ENCODE peak calls at places on chromosomes 4 and X, in ten cellular contexts. Y is small intestine; E is A549; C is aorta; V is neuronal stem cell; D is naive thymus-derived CD4-positive, alpha-beta T cell; P is A673; A is cardiac muscle cell; G is mesenchymal stem cell; T is pancreas. K is an unnamed sample.

GRCh38 chrX:40646489-40647306 is 663 bp downstream of the CXorf38 start:
- DNase-seq in V (peak; percentile 15), D (no peak), T (peak; percentile 55), A (peak; percentile 20), G (peak; percentile 31), P (no peak), C (peak; percentile 65), Y (peak; percentile 31), E (peak; percentile 18), K (peak; percentile 33)

GRCh38 chrX:34918856-34919255 is 23.7 kb upstream of the FAM47B start:
- DNase-seq in Y (peak; percentile 0), G (peak; percentile 67), E (peak; percentile 29), C (no peak), V (peak; percentile 11), T (no peak), P (peak; percentile 82), D (no peak), A (peak; percentile 67), K (no peak)

GRCh38 chr4:139416073-139416673 is 37.7 kb upstream of the RAB33B start:
- DNase-seq in A (peak; percentile 77), C (no peak), Y (peak; percentile 31), V (no peak), E (no peak), D (peak; percentile 45), G (peak; percentile 51), P (peak; percentile 60), T (no peak), K (peak; percentile 67)

GRCh38 chrX:103446665-103447302 is 70.4 kb downstream of the BEX3 start:
- DNase-seq in G (no peak), D (no peak), T (no peak), Y (no peak), E (no peak), C (no peak), P (no peak), A (peak; percentile 36), V (no peak), K (no peak)

GRCh38 chrX:23797371-23798128 is 14.6 kb downstream of the SAT1 start:
- DNase-seq in D (no peak), T (no peak), E (no peak), Y (no peak), G (no peak), C (no peak), P (no peak), A (no peak), V (no peak), K (no peak)

GRCh38 chrX:110374544-110374943 is 15.9 kb downstream of the RTL9 start:
- DNase-seq in E (no peak), C (no peak), A (no peak), V (no peak), Y (peak; percentile 15), G (no peak), D (no peak), P (no peak), T (no peak), K (no peak)

GRCh38 chrX:47809065-47809788 is 27.5 kb upstream of the ZNF81 start:
- DNase-seq in E (no peak), P (no peak), G (no peak), Y (no peak), C (no peak), T (no peak), A (no peak), D (no peak), V (no peak), K (no peak)

GRCh38 chr4:186037692-186038658 is 31.0 kb upstream of the TLR3 start:
- DNase-seq in D (peak; percentile 15), G (peak; percentile 73), C (no peak), V (peak; percentile 82), T (peak; percentile 72), Y (peak; percentile 76), E (peak; percentile 26), P (peak; percentile 74), A (peak; percentile 91), K (peak; percentile 73)

GRCh38 chr4:59759082-59759825 is 1440.9 kb upstream of the ADGRL3 start:
- DNase-seq in P (no peak), Y (no peak), C (no peak), E (no peak), T (no peak), V (no peak), A (no peak), D (no peak), G (no peak), K (no peak)

GRCh38 chrX:50736651-50737050 is 77.3 kb downstream of the SHROOM4 start:
- DNase-seq in D (no peak), P (no peak), T (no peak), A (no peak), G (no peak), V (no peak), C (no peak), Y (no peak), E (no peak), K (no peak)

GRCh38 chr4:1252928-1253492 is 4.1 kb upstream of the CTBP1 start:
- DNase-seq in V (no peak), E (no peak), Y (no peak), C (no peak), A (no peak), T (no peak), G (no peak), D (no peak), P (no peak), K (no peak)
- H3K9me3 ChIP-seq in V (peaks cover 37% of the 10 kb centered on the region), E (peaks cover 58% of the 10 kb centered on the region), Y (no peaks in the 10 kb centered on the region), C (peaks cover 6% of the 10 kb centered on the region), A (no peaks in the 10 kb centered on the region), T (no peaks in the 10 kb centered on the region), G (peaks cover 30% of the 10 kb centered on the region), D (no peaks in the 10 kb centered on the region), P (peaks cover 57% of the 10 kb centered on the region), K (peaks cover 25% of the 10 kb centered on the region)

DNA sequence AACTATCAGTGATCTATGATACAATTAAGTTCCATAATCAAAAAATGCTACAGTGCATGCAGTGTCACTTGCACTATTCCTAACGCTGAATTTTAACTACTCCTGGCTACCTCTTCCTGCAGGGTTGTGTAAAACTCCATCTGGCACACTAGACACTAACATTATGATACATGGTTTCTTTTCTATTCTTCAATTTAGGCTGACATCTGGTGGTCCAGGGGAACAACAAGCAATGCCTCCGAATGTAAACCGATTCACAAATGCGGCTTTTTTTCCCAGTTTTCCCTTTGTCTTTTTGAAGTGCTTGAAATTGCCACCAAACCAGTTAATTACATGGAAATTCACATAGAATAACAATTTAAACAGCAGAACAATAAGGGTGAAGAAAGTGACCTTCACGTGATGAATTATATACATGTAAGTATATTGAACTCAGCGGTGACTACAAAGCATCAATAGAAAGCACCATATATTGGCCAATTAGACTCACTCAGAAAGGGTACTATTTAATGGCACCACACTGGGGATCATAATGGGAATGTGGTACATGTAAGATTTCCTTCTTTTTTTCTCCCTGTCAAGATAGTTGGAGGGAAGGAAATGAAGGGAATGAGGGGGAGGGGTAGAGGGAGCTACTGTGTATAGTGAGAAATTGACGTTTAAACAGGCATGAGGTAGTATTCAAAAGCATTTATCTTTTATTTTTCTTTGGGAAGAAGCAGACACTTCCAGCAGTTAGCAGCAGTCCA is 103.9 kb downstream of the MMRN1 start:
- DNase-seq in Y (peak; percentile 7), D (no peak), A (no peak), P (no peak), E (no peak), V (peak; percentile 9), G (no peak), C (no peak), T (no peak), K (no peak)
- H3K4me3 ChIP-seq in Y (no peak overlapping the region), D (no peak overlapping the region), A (no peak overlapping the region), P (no peak overlapping the region), E (no peak overlapping the region), V (no peak overlapping the region), G (no peak overlapping the region), C (no peak overlapping the region), T (no peak overlapping the region), K (no peak overlapping the region)

DNA sequence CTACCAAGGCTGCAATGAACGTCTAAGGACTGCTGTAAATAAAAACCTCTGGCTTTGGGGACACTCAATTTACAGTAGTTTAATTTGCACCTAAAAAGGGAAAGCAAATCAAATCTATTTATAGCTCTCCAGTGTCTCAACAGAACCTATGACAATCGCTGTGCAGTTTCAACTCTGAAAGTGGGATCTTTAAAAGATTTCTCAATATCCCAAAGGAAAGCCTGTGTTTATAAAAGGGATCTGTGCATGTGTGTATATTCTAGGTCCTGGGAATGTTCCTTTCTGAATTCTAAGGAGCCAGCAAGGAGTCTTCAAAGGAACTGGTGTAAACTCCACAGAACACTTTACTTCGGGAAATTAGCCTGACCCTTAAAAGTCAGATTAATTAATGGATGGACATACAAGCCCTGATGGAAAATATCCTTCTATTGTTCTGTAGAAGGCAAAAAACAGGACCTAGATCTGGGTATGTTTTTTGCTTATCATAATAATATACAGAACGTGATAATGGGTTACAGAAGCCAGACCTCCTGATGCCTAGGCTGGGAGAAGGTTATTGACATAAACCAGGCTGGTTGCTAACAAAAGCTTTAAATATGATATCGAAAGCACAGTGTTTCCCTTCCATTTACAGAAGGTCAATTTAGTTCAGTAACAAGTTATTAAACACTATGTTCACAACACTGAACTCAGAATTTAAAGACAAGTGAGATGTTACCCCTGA is 53.2 kb downstream of the AFAP1 start:
- DNase-seq in A (peak; percentile 27), E (no peak), T (no peak), V (no peak), C (no peak), P (no peak), G (peak; percentile 88), Y (no peak), D (no peak), K (no peak)
- H3K27ac ChIP-seq in A (peak overlapping the region; percentile 86), E (peak overlapping the region; percentile 63), T (no peak overlapping the region), V (no peak overlapping the region), C (no peak overlapping the region), P (peak overlapping the region; percentile 32), G (no peak overlapping the region), Y (no peak overlapping the region), D (no peak overlapping the region), K (no peak overlapping the region)

GRCh38 chrX:69365755-69366154 is 138.4 kb upstream of the NALF2 start:
- DNase-seq in C (no peak), E (no peak), A (no peak), G (no peak), P (no peak), Y (no peak), V (no peak), T (no peak), D (no peak), K (no peak)

GRCh38 chrX:69365349-69365748 is 138.8 kb upstream of the NALF2 start:
- DNase-seq in G (no peak), Y (no peak), T (no peak), C (no peak), D (no peak), A (no peak), P (no peak), E (no peak), V (no peak), K (no peak)

GRCh38 chrX:69362889-69363288 is 141.2 kb upstream of the NALF2 start:
- DNase-seq in P (peak; percentile 42), G (no peak), C (no peak), A (peak; percentile 63), Y (no peak), D (no peak), T (no peak), V (no peak), E (no peak), K (no peak)

GRCh38 chrX:69361286-69361926 is 142.7 kb upstream of the NALF2 start:
- DNase-seq in D (no peak), T (no peak), G (no peak), C (no peak), Y (no peak), V (no peak), E (no peak), P (no peak), A (peak; percentile 70), K (no peak)

DNA sequence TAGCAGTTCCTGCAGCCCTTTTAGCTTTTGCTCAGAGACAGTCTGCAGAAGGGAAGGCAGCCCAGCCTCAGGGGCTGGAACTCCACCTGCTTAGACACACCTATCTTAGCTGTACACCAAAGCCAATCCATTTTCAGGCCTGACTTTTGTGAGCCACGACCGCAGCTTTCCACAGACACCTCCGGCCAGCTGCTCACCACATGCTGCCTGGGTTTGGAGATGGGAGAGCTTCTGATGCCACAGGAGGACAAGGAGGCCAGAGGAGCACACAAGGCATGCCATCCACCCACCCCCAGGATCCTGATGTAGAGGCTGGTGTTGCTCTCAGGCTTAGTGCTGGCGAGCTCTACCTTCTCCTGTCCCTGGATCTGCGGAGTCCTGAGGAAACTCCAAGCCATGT is 141.8 kb upstream of the NALF2 start:
- DNase-seq in D (no peak), Y (no peak), C (no peak), T (no peak), G (no peak), P (no peak), A (no peak), E (no peak), V (no peak), K (no peak)
- H3K9me3 ChIP-seq in D (no peaks in the 10 kb centered on the region), Y (no peaks in the 10 kb centered on the region), C (no peaks in the 10 kb centered on the region), T (no peaks in the 10 kb centered on the region), G (no peaks in the 10 kb centered on the region), P (no peaks in the 10 kb centered on the region), A (no peaks in the 10 kb centered on the region), E (no peaks in the 10 kb centered on the region), V (no peaks in the 10 kb centered on the region), K (no peaks in the 10 kb centered on the region)